ENCODE peak calls at places on chromosome 20, in nine cellular contexts. N is progenitor cell of endocrine pancreas, K is neural progenitor cell, C is IMR-90, Q is Calu3, E is HFF-Myc, S is fibroblast of pulmonary artery, R is lung, G is hepatocyte. J is an unnamed sample.

GRCh38 chr20:9442858-9443257 is 71.5 kb upstream of the LAMP5 start:
- DNase-seq in S (no peak), E (no peak), K (no peak), G (peak; percentile 39), C (peak; percentile 56), R (no peak), N (no peak), Q (no peak), J (peak; percentile 7)

GRCh38 chr20:62351469-62352401 is 15.4 kb downstream of the LAMA5 start:
- DNase-seq in E (no peak), S (no peak), N (no peak), C (no peak), G (no peak), K (no peak), R (no peak), Q (no peak), J (no peak)

GRCh38 chr20:31835977-31836852 is 9.2 kb downstream of the FOXS1 start:
- DNase-seq in Q (peak; percentile 97), R (peak; percentile 81), K (no peak), E (peak; percentile 75), S (peak; percentile 90), N (no peak), C (peak; percentile 92), G (peak; percentile 84), J (peak; percentile 71)

GRCh38 chr20:48797275-48797825 is 30.4 kb downstream of the PREX1 start:
- DNase-seq in G (no peak), C (no peak), S (no peak), Q (no peak), K (peak; percentile 21), R (no peak), E (no peak), N (no peak), J (no peak)

GRCh38 chr20:44033344-44033743 is 118.7 kb downstream of the TOX2 start:
- DNase-seq in N (no peak), K (no peak), G (no peak), S (peak; percentile 20), Q (no peak), R (no peak), E (no peak), C (peak; percentile 21), J (no peak)

GRCh38 chr20:9660236-9660868 is 146.0 kb downstream of the LAMP5 start:
- DNase-seq in N (peak; percentile 36), C (peak; percentile 20), S (peak; percentile 10), R (no peak), E (peak; percentile 2), Q (peak; percentile 18), K (peak; percentile 73), G (peak; percentile 46), J (no peak)

GRCh38 chr20:47117325-47117724 is 222.7 kb downstream of the EYA2 start:
- DNase-seq in Q (no peak), K (no peak), G (no peak), N (no peak), R (no peak), S (no peak), E (no peak), C (no peak), J (no peak)

GRCh38 chr20:54680872-54681297 is 205.5 kb downstream of the DOK5 start:
- DNase-seq in S (peak; percentile 58), Q (peak; percentile 66), K (peak; percentile 75), G (peak; percentile 73), E (peak; percentile 12), C (peak; percentile 35), N (no peak), R (no peak), J (peak; percentile 19)

GRCh38 chr20:34083137-34083536 is 28.9 kb downstream of the EIF2S2 start:
- DNase-seq in Q (peak; percentile 85), R (peak; percentile 89), K (no peak), G (peak; percentile 25), N (no peak), C (peak; percentile 86), E (peak; percentile 50), S (peak; percentile 96), J (no peak)

GRCh38 chr20:11845311-11845710 is 72.4 kb upstream of the BTBD3 start:
- DNase-seq in S (no peak), K (no peak), R (no peak), E (no peak), G (no peak), Q (no peak), C (peak; percentile 48), N (no peak), J (no peak)

GRCh38 chr20:50224553-50225255 is 34.1 kb downstream of the CEBPB start:
- DNase-seq in E (peak; percentile 75), G (peak; percentile 37), K (no peak), R (peak; percentile 54), N (no peak), C (peak; percentile 97), Q (no peak), S (peak; percentile 94), J (no peak)
- TF ChIP-seq CTCF in E (peak; percentile 49), G (no peak), K (no peak), R (no peak), N (no peak), C (peak; percentile 44), Q (no peak), S (peak; percentile 40), J (no peak)

DNA sequence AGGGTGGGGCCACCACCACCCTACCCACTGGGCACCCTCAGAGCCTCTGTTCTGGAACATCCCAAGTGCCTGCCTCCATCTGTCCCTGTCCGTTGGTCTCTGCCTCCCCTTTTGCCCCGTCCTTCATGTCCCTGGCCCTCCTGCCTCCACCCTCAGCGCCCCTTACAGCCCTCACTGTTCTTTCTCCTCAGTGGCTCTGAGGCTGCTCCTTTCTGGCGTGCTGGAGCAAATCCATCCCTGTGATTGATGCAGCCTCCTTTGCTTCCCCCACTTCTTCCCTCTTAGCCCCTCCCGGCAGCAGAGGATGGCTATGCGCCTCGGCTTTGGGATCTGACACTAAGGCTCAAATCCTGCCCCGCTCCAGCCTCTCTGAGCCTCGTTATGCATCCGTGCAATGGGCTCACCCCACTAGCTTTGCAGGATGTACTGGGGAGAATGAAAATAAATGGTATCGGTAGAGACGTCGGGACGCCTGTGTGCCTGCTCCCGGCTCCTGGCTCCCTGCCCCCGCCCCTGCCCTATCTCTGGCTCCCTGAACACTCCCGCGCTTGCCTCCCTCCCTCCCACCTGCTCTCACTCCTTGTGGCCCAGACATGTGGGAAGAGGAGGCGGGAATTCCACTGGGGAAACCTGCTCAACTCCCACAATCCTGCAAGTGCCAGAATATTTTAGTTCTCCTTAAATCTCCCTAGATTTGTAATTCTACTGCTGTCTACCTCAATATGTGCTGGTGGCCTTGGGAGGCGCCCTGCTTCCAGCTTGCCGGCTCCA is 13.1 kb downstream of the VSTM2L start:
- DNase-seq in Q (no peak), N (no peak), G (no peak), S (no peak), E (no peak), C (no peak), K (peak; percentile 56), R (no peak), J (no peak)
- TF ChIP-seq CTCF in Q (no peak), N (no peak), G (no peak), S (no peak), E (no peak), C (no peak), K (no peak), R (no peak), J (no peak)

DNA sequence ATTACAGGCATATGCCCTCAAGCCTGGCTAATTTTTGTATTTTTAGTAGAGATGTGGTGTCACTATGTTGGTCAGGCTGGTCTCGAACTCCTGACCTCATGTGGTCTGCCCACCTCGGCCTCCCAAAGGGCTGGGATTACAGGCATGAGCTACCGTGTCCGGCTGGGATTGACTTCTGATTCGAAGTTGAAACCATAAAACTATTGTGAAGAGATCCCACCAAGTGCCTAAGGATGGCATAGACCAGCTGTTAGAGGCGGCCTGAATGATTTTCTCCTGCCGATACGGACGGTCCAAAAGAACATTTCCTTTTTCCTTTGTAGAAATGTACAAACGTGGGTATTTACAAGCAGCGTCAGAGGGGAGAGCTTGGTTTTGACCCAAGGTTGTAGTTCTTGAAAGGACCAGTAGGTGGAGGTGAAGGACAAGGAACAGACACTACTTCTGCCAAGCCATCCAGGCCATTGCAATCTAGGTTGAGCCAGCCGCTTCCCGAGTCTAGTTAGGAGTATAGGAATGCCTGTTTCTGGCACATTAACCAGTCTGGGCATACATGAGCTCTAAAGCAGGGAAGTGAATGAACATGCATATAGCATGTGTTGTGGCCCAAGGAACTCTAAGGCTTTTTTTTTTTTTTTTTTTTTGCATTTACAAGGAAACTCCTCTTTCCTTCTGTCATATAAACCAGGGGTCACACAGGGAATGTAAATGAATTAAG is 29.0 kb downstream of the MOCS3 start:
- DNase-seq in C (peak; percentile 90), G (peak; percentile 92), S (peak; percentile 93), N (peak; percentile 69), R (peak; percentile 78), K (peak; percentile 88), Q (peak; percentile 93), E (peak; percentile 81), J (peak; percentile 74)
- TF ChIP-seq CTCF in C (peak; percentile 96), G (peak; percentile 85), S (peak; percentile 93), N (peak; percentile 84), R (peak; percentile 93), K (peak; percentile 90), Q (peak; percentile 86), E (peak; percentile 82), J (peak; percentile 79)

GRCh38 chr20:3115190-3116107 is 30.9 kb upstream of the AVP start:
- DNase-seq in Q (peak; percentile 24), R (no peak), N (no peak), E (no peak), G (peak; percentile 74), K (peak; percentile 82), S (peak; percentile 66), C (peak; percentile 59), J (peak; percentile 82)

GRCh38 chr20:3107464-3108025 is 23.0 kb upstream of the AVP start:
- DNase-seq in S (no peak), C (no peak), Q (no peak), G (no peak), E (no peak), R (no peak), K (no peak), N (no peak), J (no peak)

GRCh38 chr20:3111995-3112394 is 27.5 kb upstream of the AVP start:
- DNase-seq in E (no peak), K (no peak), Q (no peak), S (no peak), N (no peak), G (no peak), R (no peak), C (no peak), J (no peak)

GRCh38 chr20:3109350-3110302 is 25.1 kb upstream of the AVP start:
- DNase-seq in K (no peak), C (no peak), E (no peak), R (no peak), G (no peak), Q (no peak), N (no peak), S (no peak), J (no peak)

DNA sequence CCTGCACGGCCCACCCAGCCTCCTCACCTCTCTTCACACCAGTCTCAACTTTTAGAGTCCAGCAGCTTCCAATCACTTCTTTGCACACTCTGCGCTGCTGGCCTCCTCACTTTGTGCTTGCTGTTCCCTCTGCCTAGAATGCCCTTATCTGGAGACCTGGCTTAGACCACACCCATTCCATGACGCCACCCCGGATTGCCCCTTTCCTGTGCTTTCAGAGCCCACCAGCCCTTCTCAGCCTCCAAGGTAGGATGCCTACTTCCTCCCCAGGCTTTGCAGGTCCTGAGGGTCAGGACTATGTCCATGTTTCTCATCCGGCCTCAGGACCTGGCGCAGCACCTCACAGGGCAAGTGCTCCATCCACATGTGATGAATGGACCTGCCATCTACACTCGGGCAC is 27.0 kb upstream of the AVP start:
- DNase-seq in S (no peak), E (no peak), R (no peak), N (no peak), Q (no peak), K (no peak), C (no peak), G (no peak), J (no peak)
- TF ChIP-seq CTCF in S (no peak), E (no peak), R (no peak), N (no peak), Q (no peak), K (no peak), C (no peak), G (no peak), J (no peak)